ENCODE peak calls at places on chromosomes 2 and 18, in eight cellular contexts. Y, S, W, B, E, A, O and P are unnamed samples.

GRCh38 chr2:217360781-217361485 is 501.1 kb upstream of the TNP1 start:
- DNase-seq in Y (no peak), S (peak), W (no peak), B (no peak), E (no peak), A (no peak), O (peak), P (no peak)

GRCh38 chr2:29782531-29782930 is 138.9 kb downstream of the ALK start:
- DNase-seq in Y (no peak), S (no peak), W (no peak), B (no peak), E (no peak), A (no peak), O (no peak), P (no peak)

GRCh38 chr2:174615951-174616436 is 18.4 kb upstream of the WIPF1 start:
- DNase-seq in Y (no peak), S (peak), W (peak), B (no peak), E (no peak), A (no peak), O (peak), P (no peak)

GRCh38 chr2:168336786-168337388 is 89.5 kb upstream of the STK39 start:
- DNase-seq in Y (peak), S (peak), W (no peak), B (peak), E (no peak), A (peak), O (no peak), P (peak)

GRCh38 chr18:32081881-32082280 is 9.8 kb upstream of the RNF138 start:
- DNase-seq in Y (no peak), S (no peak), W (no peak), B (no peak), E (no peak), A (no peak), O (peak), P (no peak)

GRCh38 chr18:54150226-54150625 is 74.2 kb downstream of the MBD2 start:
- DNase-seq in Y (peak), S (no peak), W (no peak), B (no peak), E (no peak), A (no peak), O (no peak), P (no peak)

GRCh38 chr2:37599688-37600525 is 71.5 kb downstream of the CDC42EP3 start:
- DNase-seq in Y (no peak), S (no peak), W (no peak), B (peak), E (no peak), A (peak), O (no peak), P (no peak)

GRCh38 chr18:1458547-1458946 is 553.9 kb downstream of the ADCYAP1 start:
- DNase-seq in Y (no peak), S (no peak), W (no peak), B (no peak), E (no peak), A (no peak), O (no peak), P (no peak)

GRCh38 chr2:37421686-37422085 is 77.3 kb downstream of the QPCT start:
- DNase-seq in Y (no peak), S (no peak), W (no peak), B (no peak), E (no peak), A (no peak), O (no peak), P (no peak)

GRCh38 chr2:241835605-241836004 is 23.1 kb downstream of the PDCD1 start:
- DNase-seq in Y (peak), S (no peak), W (no peak), B (no peak), E (no peak), A (no peak), O (no peak), P (no peak)

GRCh38 chr2:95052301-95052700 is 26.8 kb downstream of the MAL start:
- DNase-seq in Y (no peak), S (peak), W (no peak), B (no peak), E (no peak), A (no peak), O (no peak), P (no peak)

GRCh38 chr18:5424903-5425302 is 118.9 kb downstream of the EPB41L3 start:
- DNase-seq in Y (no peak), S (no peak), W (peak), B (no peak), E (no peak), A (peak), O (peak), P (no peak)

GRCh38 chr18:54119524-54120019 is 104.9 kb downstream of the MBD2 start:
- DNase-seq in Y (peak), S (peak), W (peak), B (no peak), E (no peak), A (peak), O (peak), P (peak)

GRCh38 chr18:79917351-79918088 is 33.9 kb downstream of the SLC66A2 start:
- DNase-seq in Y (peak), S (no peak), W (no peak), B (peak), E (no peak), A (peak), O (no peak), P (no peak)

GRCh38 chr18:54251606-54252400 is 17.5 kb upstream of the POLI start:
- DNase-seq in Y (no peak), S (no peak), W (no peak), B (no peak), E (no peak), A (no peak), O (peak), P (no peak)

GRCh38 chr2:66095820-66096219 is 339.1 kb upstream of the MEIS1 start:
- DNase-seq in Y (peak), S (no peak), W (no peak), B (no peak), E (no peak), A (no peak), O (no peak), P (no peak)
- TF ChIP-seq CTCF in Y (peak), S (no peak), W (no peak), B (no peak), E (no peak), A (no peak), O (no peak), P (no peak)

GRCh38 chr18:58449366-58449935 is 179.4 kb downstream of the ALPK2 start:
- DNase-seq in Y (peak), S (no peak), W (no peak), B (no peak), E (no peak), A (no peak), O (no peak), P (no peak)
- TF ChIP-seq CTCF in Y (peak), S (no peak), W (no peak), B (no peak), E (no peak), A (no peak), O (no peak), P (no peak)

DNA sequence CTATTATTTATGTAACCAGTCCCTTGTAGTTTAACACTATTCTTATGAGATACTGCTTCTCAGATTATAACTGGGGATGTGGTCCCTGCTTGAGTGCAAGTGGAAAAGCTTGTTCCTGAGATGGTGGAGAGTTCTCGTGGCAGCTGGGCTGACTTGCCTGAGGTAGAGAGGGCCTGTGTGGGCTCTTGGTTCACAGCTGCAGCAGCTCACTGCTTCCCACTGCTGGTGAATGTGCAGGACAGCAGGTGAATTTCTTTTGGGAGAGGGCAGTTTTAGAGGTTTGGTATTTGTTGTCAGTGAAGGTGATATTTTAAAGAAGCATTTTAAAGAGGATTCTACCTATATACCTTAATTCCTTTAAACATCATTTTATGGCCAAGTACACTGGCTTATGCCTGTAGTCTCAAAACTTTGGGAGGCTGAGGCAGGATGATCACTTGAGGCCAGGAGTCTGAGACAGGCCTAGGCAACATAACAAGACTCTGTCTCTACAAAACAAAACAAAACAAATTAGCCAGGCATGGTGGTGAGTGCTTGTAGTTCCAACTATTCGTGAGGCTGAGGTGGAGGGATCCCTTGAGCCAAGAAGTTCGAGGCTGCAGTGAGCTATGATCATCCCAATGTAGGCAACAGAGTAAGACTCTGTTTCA is 94.8 kb downstream of the MTA3 start:
- DNase-seq in Y (peak), S (peak), W (peak), B (peak), E (no peak), A (peak), O (peak), P (peak)
- TF ChIP-seq CTCF in Y (peak), S (peak), W (peak), B (peak), E (peak), A (peak), O (peak), P (peak)

GRCh38 chr2:140696449-140696848 is 1434.4 kb downstream of the LRP1B start:
- DNase-seq in Y (peak), S (no peak), W (no peak), B (no peak), E (no peak), A (peak), O (no peak), P (no peak)
- TF ChIP-seq CTCF in Y (peak), S (no peak), W (no peak), B (no peak), E (no peak), A (no peak), O (no peak), P (no peak)

DNA sequence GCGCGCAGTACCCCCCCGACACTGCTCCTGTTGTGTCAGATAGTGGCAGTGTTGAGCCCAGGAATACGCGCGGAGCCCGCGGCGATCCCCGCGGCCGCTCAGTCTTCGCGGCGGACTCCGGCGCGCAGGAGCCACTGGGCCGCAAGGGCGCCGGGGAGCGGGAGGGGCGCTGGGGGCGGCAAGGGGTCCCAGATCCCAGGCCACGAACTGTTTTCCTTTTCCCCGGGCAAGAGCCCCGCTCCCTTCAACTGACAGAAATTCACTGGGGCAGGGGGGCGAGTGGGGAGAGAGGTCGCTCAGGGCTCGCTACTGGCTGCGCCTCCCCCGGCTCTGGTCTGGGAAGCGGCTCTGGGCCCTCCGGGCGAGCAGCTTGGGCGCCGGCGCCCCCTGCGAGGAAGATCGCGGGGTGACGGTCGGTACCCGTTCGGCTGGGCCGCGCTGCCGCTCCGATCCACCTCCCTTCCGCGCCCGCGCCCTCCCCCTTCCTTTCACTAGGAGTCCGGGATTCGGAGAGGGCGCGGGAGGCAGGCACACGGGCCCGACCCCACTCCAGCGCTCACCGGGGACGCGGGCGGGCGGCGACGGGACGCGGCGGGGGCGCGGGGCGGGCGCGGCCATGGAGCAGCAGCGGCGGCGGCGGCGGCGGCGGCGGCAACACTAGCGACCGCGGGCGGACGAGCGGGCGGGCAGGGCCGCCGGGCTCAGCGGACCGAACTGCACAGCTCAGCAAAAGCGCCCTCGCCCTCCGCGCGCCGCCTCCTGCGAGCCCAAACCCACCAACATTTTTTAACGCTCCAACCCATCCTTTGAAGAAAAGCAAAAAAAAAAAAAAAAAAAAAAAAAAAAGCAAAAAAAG is 1.4 kb upstream of the SETBP1 start:
- DNase-seq in Y (peak), S (peak), W (peak), B (peak), E (no peak), A (peak), O (peak), P (peak)
- TF ChIP-seq CTCF in Y (peak), S (peak), W (peak), B (peak), E (peak), A (peak), O (peak), P (peak)

GRCh38 chr2:40450066-40450841 is 1.6 kb downstream of the SLC8A1 start:
- DNase-seq in Y (no peak), S (no peak), W (peak), B (peak), E (no peak), A (peak), O (peak), P (no peak)

GRCh38 chr2:40445467-40445866 is 6.4 kb downstream of the SLC8A1 start:
- DNase-seq in Y (no peak), S (no peak), W (no peak), B (no peak), E (no peak), A (no peak), O (no peak), P (no peak)

GRCh38 chr2:40451926-40452605 is at the start of gene SLC8A1:
- DNase-seq in Y (peak), S (peak), W (peak), B (peak), E (no peak), A (no peak), O (peak), P (no peak)

DNA sequence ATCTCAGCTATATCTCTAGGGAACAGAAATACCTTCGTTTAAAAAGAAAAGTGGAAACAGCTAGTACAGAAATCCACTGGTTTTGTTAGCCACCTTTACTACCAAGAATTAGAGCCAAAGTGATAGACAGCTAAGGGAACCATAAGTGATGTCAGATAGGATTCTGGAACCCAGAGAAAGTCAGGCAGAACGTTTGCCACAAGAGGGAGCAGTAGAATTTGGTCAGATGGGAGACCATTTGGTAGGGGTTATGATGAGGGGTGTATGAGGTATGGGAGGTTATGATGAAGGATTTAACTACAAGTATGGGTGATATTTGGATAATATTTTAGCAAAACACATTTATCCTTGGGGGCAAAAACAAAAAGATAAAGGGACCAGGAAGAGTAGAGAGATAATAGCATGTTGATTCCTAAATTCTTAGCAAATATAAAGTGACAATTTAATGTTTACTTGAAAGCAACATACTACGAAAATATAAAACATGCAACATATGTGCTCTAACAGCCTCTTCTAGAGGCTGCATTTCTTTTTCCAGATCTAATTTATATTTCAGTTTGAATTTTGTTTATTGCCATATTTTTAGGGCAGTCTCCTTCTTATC is 3.3 kb downstream of the SLC8A1 start:
- DNase-seq in Y (peak), S (no peak), W (peak), B (no peak), E (no peak), A (no peak), O (peak), P (no peak)
- TF ChIP-seq CTCF in Y (peak), S (peak), W (peak), B (peak), E (no peak), A (no peak), O (peak), P (peak)

GRCh38 chr18:8480506-8481328 is 128.5 kb upstream of the RAB12 start:
- DNase-seq in Y (peak), S (peak), W (peak), B (no peak), E (no peak), A (peak), O (peak), P (peak)
- TF ChIP-seq CTCF in Y (peak), S (peak), W (peak), B (peak), E (peak), A (no peak), O (peak), P (peak)

DNA sequence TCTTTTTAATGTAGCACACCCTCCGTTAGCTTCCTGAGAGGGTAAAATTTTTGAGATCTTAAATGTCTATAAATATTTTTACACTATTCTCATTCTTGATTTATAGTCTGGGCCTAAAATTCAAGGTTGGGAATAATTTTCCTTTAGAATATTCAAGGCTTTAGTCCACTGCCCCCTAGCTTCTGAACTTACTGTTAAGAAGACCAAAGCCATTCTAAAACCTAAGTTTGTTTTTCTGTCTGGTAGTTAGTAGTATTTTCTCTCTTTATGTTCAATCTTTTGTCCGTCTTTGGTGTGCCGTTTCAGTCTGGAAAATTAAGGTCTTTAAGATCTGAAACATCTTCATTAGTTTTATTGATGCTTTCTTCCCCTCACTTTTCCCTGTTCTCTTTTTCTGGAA is 14.5 kb downstream of the OSBPL6 start:
- DNase-seq in Y (no peak), S (no peak), W (no peak), B (no peak), E (no peak), A (peak), O (no peak), P (no peak)
- TF ChIP-seq CTCF in Y (peak), S (no peak), W (peak), B (peak), E (no peak), A (no peak), O (peak), P (peak)

GRCh38 chr2:144449028-144449406 is 70.9 kb downstream of the ZEB2 start:
- DNase-seq in Y (peak), S (no peak), W (no peak), B (no peak), E (no peak), A (no peak), O (peak), P (no peak)
- TF ChIP-seq CTCF in Y (peak), S (no peak), W (peak), B (peak), E (no peak), A (no peak), O (peak), P (no peak)

GRCh38 chr2:129253461-129253812 is 726.0 kb upstream of the RAB6C start:
- DNase-seq in Y (peak), S (peak), W (no peak), B (no peak), E (no peak), A (peak), O (no peak), P (no peak)
- TF ChIP-seq CTCF in Y (peak), S (no peak), W (no peak), B (no peak), E (no peak), A (no peak), O (peak), P (no peak)